ENCODE peak calls at places on chromosome 22, in six cellular contexts. G is activated gamma-delta T cell treated with Interleukin-2 at 50 U/mL for 16 hours; Q is brain microvascular endothelial cell; K is NCI-H526; P is naive thymus-derived CD8-positive, alpha-beta T cell; T is amniotic stem cell. M is an unnamed sample.

GRCh38 chr22:17056807-17057206 is 28.0 kb upstream of the IL17RA start:
- DNase-seq in G (no peak), Q (no peak), K (no peak), P (no peak), T (no peak), M (no peak)

GRCh38 chr22:38987171-38987895 is 5.2 kb downstream of the APOBEC3B start:
- DNase-seq in G (no peak), Q (no peak), K (no peak), P (no peak), T (no peak), M (no peak)

GRCh38 chr22:47888807-47889206 is 1126.4 kb downstream of the TBC1D22A start:
- DNase-seq in G (no peak), Q (no peak), K (no peak), P (no peak), T (no peak), M (no peak)

GRCh38 chr22:29043906-29044575 is 17.6 kb downstream of the C22orf31 start:
- DNase-seq in G (no peak), Q (peak), K (no peak), P (no peak), T (peak), M (no peak)

GRCh38 chr22:43135565-43135964 is 7.6 kb downstream of the MCAT start:
- DNase-seq in G (no peak), Q (no peak), K (no peak), P (no peak), T (no peak), M (no peak)

GRCh38 chr22:48065852-48066251 is 1303.4 kb downstream of the TBC1D22A start:
- DNase-seq in G (no peak), Q (no peak), K (no peak), P (no peak), T (no peak), M (no peak)

GRCh38 chr22:44450503-44450902 is 47.5 kb downstream of the RTL6 start:
- DNase-seq in G (no peak), Q (no peak), K (no peak), P (no peak), T (no peak), M (no peak)

GRCh38 chr22:45335021-45335818 is 25.5 kb downstream of the FAM118A start:
- DNase-seq in G (no peak), Q (no peak), K (no peak), P (no peak), T (no peak), M (no peak)

GRCh38 chr22:39244073-39244495 is 698 bp downstream of the PDGFB start:
- DNase-seq in G (no peak), Q (no peak), K (peak), P (no peak), T (no peak), M (no peak)

GRCh38 chr22:34489861-34490260 is 569.6 kb upstream of the LARGE1 start:
- DNase-seq in G (no peak), Q (no peak), K (no peak), P (no peak), T (no peak), M (no peak)